ENCODE peak calls at places on chromosomes 3 and 15, in nine cellular contexts. One of them, this sample, is unnamed.

GRCh38 chr3:167650459-167650858 is 3.3 kb downstream of the WDR49 start:
- DNase-seq in foreskin keratinocyte: no peak
- DNase-seq in activated B cell treated with CpG ODN at 0.5 μM for 24 hours: no peak
- DNase-seq in lower leg skin: no peak
- DNase-seq in HepG2: no peak
- DNase-seq in Peyer's patch: no peak
- DNase-seq in AG10803: no peak
- DNase-seq in thoracic aorta: no peak
- DNase-seq in RWPE1: no peak
- DNase-seq in this sample: no peak

GRCh38 chr15:70837476-70837875 is 16.5 kb downstream of the LARP6 start:
- DNase-seq in lower leg skin: no peak
- DNase-seq in foreskin keratinocyte: no peak
- DNase-seq in activated B cell treated with CpG ODN at 0.5 μM for 24 hours: no peak
- DNase-seq in AG10803: no peak
- DNase-seq in RWPE1: no peak
- DNase-seq in thoracic aorta: no peak
- DNase-seq in HepG2: no peak
- DNase-seq in Peyer's patch: no peak
- DNase-seq in this sample: no peak

GRCh38 chr3:98971183-98971681 is 69.7 kb upstream of the DCBLD2 start:
- DNase-seq in AG10803: peak; percentile 63
- DNase-seq in Peyer's patch: no peak
- DNase-seq in activated B cell treated with CpG ODN at 0.5 μM for 24 hours: no peak
- DNase-seq in lower leg skin: no peak
- DNase-seq in RWPE1: peak; percentile 90
- DNase-seq in thoracic aorta: no peak
- DNase-seq in HepG2: peak; percentile 51
- DNase-seq in foreskin keratinocyte: peak; percentile 99
- DNase-seq in this sample: no peak

GRCh38 chr3:161409069-161409468 is 37.8 kb upstream of the SPTSSB start:
- DNase-seq in RWPE1: peak; percentile 54
- DNase-seq in AG10803: peak; percentile 40
- DNase-seq in activated B cell treated with CpG ODN at 0.5 μM for 24 hours: no peak
- DNase-seq in Peyer's patch: no peak
- DNase-seq in foreskin keratinocyte: no peak
- DNase-seq in thoracic aorta: no peak
- DNase-seq in lower leg skin: peak; percentile 35
- DNase-seq in HepG2: peak; percentile 55
- DNase-seq in this sample: no peak

GRCh38 chr3:140522653-140523380 is 155.0 kb upstream of the TRIM42 start:
- DNase-seq in foreskin keratinocyte: no peak
- DNase-seq in activated B cell treated with CpG ODN at 0.5 μM for 24 hours: no peak
- DNase-seq in lower leg skin: no peak
- DNase-seq in AG10803: no peak
- DNase-seq in thoracic aorta: no peak
- DNase-seq in HepG2: no peak
- DNase-seq in Peyer's patch: no peak
- DNase-seq in RWPE1: no peak
- DNase-seq in this sample: no peak

GRCh38 chr15:57909388-57909787 is 156.1 kb downstream of the ALDH1A2 start:
- DNase-seq in foreskin keratinocyte: no peak
- DNase-seq in lower leg skin: no peak
- DNase-seq in activated B cell treated with CpG ODN at 0.5 μM for 24 hours: no peak
- DNase-seq in RWPE1: no peak
- DNase-seq in Peyer's patch: no peak
- DNase-seq in HepG2: no peak
- DNase-seq in AG10803: no peak
- DNase-seq in thoracic aorta: no peak
- DNase-seq in this sample: no peak

GRCh38 chr3:193911784-193912183 is 224.2 kb upstream of the HES1 start:
- DNase-seq in RWPE1: no peak
- DNase-seq in HepG2: no peak
- DNase-seq in lower leg skin: no peak
- DNase-seq in Peyer's patch: no peak
- DNase-seq in foreskin keratinocyte: no peak
- DNase-seq in AG10803: no peak
- DNase-seq in thoracic aorta: no peak
- DNase-seq in activated B cell treated with CpG ODN at 0.5 μM for 24 hours: no peak
- DNase-seq in this sample: no peak

GRCh38 chr3:141537866-141538265 is 51.0 kb downstream of the RASA2 start:
- DNase-seq in lower leg skin: no peak
- DNase-seq in RWPE1: no peak
- DNase-seq in Peyer's patch: no peak
- DNase-seq in HepG2: no peak
- DNase-seq in AG10803: no peak
- DNase-seq in thoracic aorta: no peak
- DNase-seq in foreskin keratinocyte: no peak
- DNase-seq in activated B cell treated with CpG ODN at 0.5 μM for 24 hours: no peak
- DNase-seq in this sample: no peak

GRCh38 chr15:42737529-42738328 is 801 bp upstream of the CDAN1 start:
- DNase-seq in HepG2: peak; percentile 32
- DNase-seq in AG10803: no peak
- DNase-seq in thoracic aorta: no peak
- DNase-seq in activated B cell treated with CpG ODN at 0.5 μM for 24 hours: no peak
- DNase-seq in lower leg skin: no peak
- DNase-seq in RWPE1: no peak
- DNase-seq in Peyer's patch: no peak
- DNase-seq in foreskin keratinocyte: no peak
- DNase-seq in this sample: no peak

GRCh38 chr15:40042791-40043320 is 3.9 kb upstream of the SRP14 start:
- DNase-seq in HepG2: no peak
- DNase-seq in Peyer's patch: no peak
- DNase-seq in foreskin keratinocyte: no peak
- DNase-seq in thoracic aorta: no peak
- DNase-seq in activated B cell treated with CpG ODN at 0.5 μM for 24 hours: no peak
- DNase-seq in lower leg skin: no peak
- DNase-seq in AG10803: no peak
- DNase-seq in RWPE1: no peak
- DNase-seq in this sample: no peak

GRCh38 chr3:39000008-39000450 is 51.7 kb downstream of the SCN11A start:
- DNase-seq in thoracic aorta: no peak
- DNase-seq in foreskin keratinocyte: peak; percentile 82
- DNase-seq in HepG2: peak; percentile 60
- DNase-seq in AG10803: peak; percentile 70
- DNase-seq in RWPE1: peak; percentile 32
- DNase-seq in Peyer's patch: no peak
- DNase-seq in activated B cell treated with CpG ODN at 0.5 μM for 24 hours: no peak
- DNase-seq in lower leg skin: no peak
- DNase-seq in this sample: no peak
- TF ChIP-seq CTCF in thoracic aorta: peak; percentile 35
- TF ChIP-seq CTCF in foreskin keratinocyte: peak; percentile 99
- TF ChIP-seq CTCF in HepG2: peak; percentile 88
- TF ChIP-seq CTCF in AG10803: peak; percentile 98
- TF ChIP-seq CTCF in RWPE1: peak; percentile 71
- TF ChIP-seq CTCF in Peyer's patch: no peak
- TF ChIP-seq CTCF in activated B cell treated with CpG ODN at 0.5 μM for 24 hours: no peak
- TF ChIP-seq CTCF in lower leg skin: no peak
- TF ChIP-seq CTCF in this sample: peak; percentile 84

DNA sequence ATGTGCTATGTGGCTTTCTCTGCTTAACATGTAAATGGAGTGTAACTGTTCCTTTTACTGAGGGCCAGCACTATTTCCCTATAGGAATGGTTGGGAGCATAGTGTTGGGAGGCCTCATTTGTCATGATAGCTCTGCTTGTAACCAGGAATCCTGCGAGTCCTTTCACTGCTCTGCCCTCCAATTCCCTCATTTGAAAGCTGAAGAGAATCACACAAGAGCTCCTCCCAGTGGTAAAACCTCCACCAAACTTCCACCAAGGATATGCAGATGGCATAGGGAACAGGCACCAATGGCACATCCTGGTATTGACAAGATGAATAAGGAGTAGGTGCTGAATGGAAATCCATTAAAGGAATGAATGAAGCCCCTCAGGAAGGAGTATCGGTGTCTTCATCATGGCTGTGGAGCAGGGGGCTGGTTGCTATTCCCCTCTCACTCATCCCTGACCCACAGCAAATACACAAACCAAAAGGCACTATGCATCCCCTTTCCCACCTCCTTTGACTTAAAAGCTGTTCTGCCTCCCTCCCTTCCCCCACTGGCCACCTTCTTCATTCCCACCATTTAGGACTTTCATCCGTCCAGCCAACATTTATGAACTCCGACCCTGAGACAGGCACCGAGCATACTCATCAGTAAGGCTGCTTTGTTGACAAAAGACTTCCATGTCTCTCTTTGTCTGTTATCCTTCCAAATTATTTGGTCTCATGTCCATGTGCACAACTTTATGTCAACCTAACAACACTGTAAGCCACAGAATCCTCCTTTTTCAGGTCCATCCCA is 560.8 kb downstream of the FOXP1 start:
- DNase-seq in RWPE1: no peak
- DNase-seq in lower leg skin: no peak
- DNase-seq in AG10803: no peak
- DNase-seq in foreskin keratinocyte: peak; percentile 9
- DNase-seq in Peyer's patch: no peak
- DNase-seq in thoracic aorta: no peak
- DNase-seq in activated B cell treated with CpG ODN at 0.5 μM for 24 hours: no peak
- DNase-seq in HepG2: peak; percentile 23
- DNase-seq in this sample: no peak
- TF ChIP-seq CTCF in RWPE1: no peak
- TF ChIP-seq CTCF in lower leg skin: no peak
- TF ChIP-seq CTCF in AG10803: peak; percentile 31
- TF ChIP-seq CTCF in foreskin keratinocyte: peak; percentile 60
- TF ChIP-seq CTCF in Peyer's patch: no peak
- TF ChIP-seq CTCF in thoracic aorta: no peak
- TF ChIP-seq CTCF in activated B cell treated with CpG ODN at 0.5 μM for 24 hours: no peak
- TF ChIP-seq CTCF in HepG2: peak; percentile 54
- TF ChIP-seq CTCF in this sample: no peak

GRCh38 chr3:147838650-147839049 is 429.5 kb downstream of the ZIC1 start:
- DNase-seq in foreskin keratinocyte: no peak
- DNase-seq in RWPE1: no peak
- DNase-seq in activated B cell treated with CpG ODN at 0.5 μM for 24 hours: no peak
- DNase-seq in thoracic aorta: no peak
- DNase-seq in AG10803: peak; percentile 13
- DNase-seq in lower leg skin: no peak
- DNase-seq in HepG2: no peak
- DNase-seq in Peyer's patch: no peak
- DNase-seq in this sample: no peak
- TF ChIP-seq CTCF in foreskin keratinocyte: no peak
- TF ChIP-seq CTCF in RWPE1: no peak
- TF ChIP-seq CTCF in activated B cell treated with CpG ODN at 0.5 μM for 24 hours: no peak
- TF ChIP-seq CTCF in thoracic aorta: no peak
- TF ChIP-seq CTCF in AG10803: peak; percentile 37
- TF ChIP-seq CTCF in lower leg skin: no peak
- TF ChIP-seq CTCF in HepG2: peak; percentile 20
- TF ChIP-seq CTCF in Peyer's patch: no peak
- TF ChIP-seq CTCF in this sample: no peak

GRCh38 chr3:183180765-183181295 is 18.3 kb upstream of the LAMP3 start:
- DNase-seq in RWPE1: no peak
- DNase-seq in HepG2: no peak
- DNase-seq in activated B cell treated with CpG ODN at 0.5 μM for 24 hours: no peak
- DNase-seq in AG10803: no peak
- DNase-seq in Peyer's patch: no peak
- DNase-seq in foreskin keratinocyte: no peak
- DNase-seq in lower leg skin: no peak
- DNase-seq in thoracic aorta: no peak
- DNase-seq in this sample: no peak

GRCh38 chr3:183178512-183178832 is 15.9 kb upstream of the LAMP3 start:
- DNase-seq in HepG2: no peak
- DNase-seq in Peyer's patch: no peak
- DNase-seq in foreskin keratinocyte: no peak
- DNase-seq in activated B cell treated with CpG ODN at 0.5 μM for 24 hours: no peak
- DNase-seq in AG10803: no peak
- DNase-seq in lower leg skin: no peak
- DNase-seq in thoracic aorta: no peak
- DNase-seq in RWPE1: no peak
- DNase-seq in this sample: no peak

GRCh38 chr3:183181606-183182005 is 19.1 kb upstream of the LAMP3 start:
- DNase-seq in Peyer's patch: no peak
- DNase-seq in HepG2: no peak
- DNase-seq in lower leg skin: no peak
- DNase-seq in foreskin keratinocyte: no peak
- DNase-seq in AG10803: no peak
- DNase-seq in RWPE1: no peak
- DNase-seq in thoracic aorta: no peak
- DNase-seq in activated B cell treated with CpG ODN at 0.5 μM for 24 hours: no peak
- DNase-seq in this sample: no peak

GRCh38 chr3:183180105-183180763 is 17.7 kb upstream of the LAMP3 start:
- DNase-seq in Peyer's patch: no peak
- DNase-seq in foreskin keratinocyte: no peak
- DNase-seq in HepG2: no peak
- DNase-seq in thoracic aorta: no peak
- DNase-seq in lower leg skin: no peak
- DNase-seq in activated B cell treated with CpG ODN at 0.5 μM for 24 hours: no peak
- DNase-seq in RWPE1: no peak
- DNase-seq in AG10803: no peak
- DNase-seq in this sample: no peak

DNA sequence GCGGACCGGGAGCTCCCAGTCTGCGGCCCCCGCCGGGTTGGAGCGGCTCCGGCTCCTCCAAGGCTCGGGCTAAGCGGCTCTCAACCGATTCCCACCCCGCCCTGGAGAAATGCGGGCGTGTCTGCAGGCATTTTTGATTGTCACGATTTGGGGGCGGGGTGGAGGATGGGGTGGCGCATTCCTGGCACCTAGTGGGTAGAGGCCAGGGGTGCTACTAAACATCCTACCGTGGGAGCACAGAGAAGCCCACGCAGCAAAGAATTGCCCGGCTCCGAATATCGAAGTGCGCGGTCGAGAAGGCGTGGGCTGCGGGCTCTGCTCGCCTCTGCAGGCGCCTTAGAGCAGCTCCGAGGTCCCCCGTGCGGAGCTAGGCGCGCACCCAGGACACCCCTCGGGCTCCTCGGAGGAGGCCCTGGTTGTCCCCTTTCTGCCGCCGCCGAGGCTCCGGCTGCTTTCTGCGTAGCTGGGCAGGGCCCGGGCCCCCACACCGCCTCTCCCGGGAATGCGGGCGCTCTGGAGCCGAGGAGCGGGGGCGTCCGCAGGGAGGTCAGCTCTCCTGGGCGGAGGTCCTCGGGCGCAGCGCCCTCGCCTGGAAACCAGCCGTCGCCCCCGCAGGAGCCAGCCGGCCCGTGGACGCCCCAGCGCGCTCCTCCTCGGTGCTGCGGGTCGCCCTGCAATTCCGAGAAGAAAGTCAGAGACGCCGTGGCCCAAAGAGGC is 16.5 kb upstream of the LAMP3 start:
- DNase-seq in foreskin keratinocyte: no peak
- DNase-seq in HepG2: no peak
- DNase-seq in Peyer's patch: peak; percentile 60
- DNase-seq in AG10803: no peak
- DNase-seq in RWPE1: peak; percentile 65
- DNase-seq in thoracic aorta: no peak
- DNase-seq in lower leg skin: no peak
- DNase-seq in activated B cell treated with CpG ODN at 0.5 μM for 24 hours: no peak
- DNase-seq in this sample: no peak
- TF ChIP-seq CTCF in foreskin keratinocyte: peak; percentile 40
- TF ChIP-seq CTCF in HepG2: peak; percentile 58
- TF ChIP-seq CTCF in Peyer's patch: no peak
- TF ChIP-seq CTCF in AG10803: no peak
- TF ChIP-seq CTCF in RWPE1: peak; percentile 37
- TF ChIP-seq CTCF in thoracic aorta: no peak
- TF ChIP-seq CTCF in lower leg skin: no peak
- TF ChIP-seq CTCF in activated B cell treated with CpG ODN at 0.5 μM for 24 hours: no peak
- TF ChIP-seq CTCF in this sample: peak; percentile 17

This sample was measured in CD14-positive monocyte.